ENCODE peak calls at places on chromosomes 11 and 22, in six cellular contexts. Y is CD8-positive, alpha-beta T cell; F is adrenal gland; H is tibial nerve; O is IMR-90; E is kidney. N is an unnamed sample.

GRCh38 chr11:60750911-60751310 is 5.8 kb upstream of the MS4A15 start:
- DNase-seq in F (no peak), E (no peak), O (no peak), H (no peak), Y (no peak), N (no peak)

GRCh38 chr11:97140885-97141494 is 751.2 kb downstream of the JRKL start:
- DNase-seq in F (no peak), H (no peak), O (no peak), E (no peak), Y (no peak), N (no peak)

GRCh38 chr11:506238-506949 is 648 bp downstream of the RNH1 start:
- DNase-seq in H (peak), F (peak), O (peak), E (peak), Y (peak), N (peak)

GRCh38 chr22:18085188-18085587 is 7.4 kb downstream of the PEX26 start:
- DNase-seq in H (no peak), E (no peak), O (peak), Y (no peak), F (no peak), N (no peak)

GRCh38 chr11:47399860-47400812 is 8.3 kb upstream of the SLC39A13 start:
- DNase-seq in O (no peak), Y (peak), H (no peak), E (peak), F (no peak), N (no peak)

GRCh38 chr11:111944139-111944538 is 7.0 kb downstream of the DIXDC1 start:
- DNase-seq in F (no peak), E (no peak), H (no peak), O (peak), Y (no peak), N (no peak)

GRCh38 chr11:32838505-32839274 is 9.0 kb downstream of the PRRG4 start:
- DNase-seq in Y (no peak), O (no peak), E (no peak), H (no peak), F (no peak), N (no peak)

GRCh38 chr11:27396259-27396839 is 33.3 kb upstream of the CCDC34 start:
- DNase-seq in O (no peak), H (no peak), E (no peak), Y (no peak), F (no peak), N (no peak)

GRCh38 chr11:17531818-17532131 is 12.4 kb downstream of the USH1C start:
- DNase-seq in H (no peak), F (no peak), Y (no peak), E (no peak), O (peak), N (no peak)

GRCh38 chr11:92681606-92682005 is 287.8 kb upstream of the MTNR1B start:
- DNase-seq in H (no peak), E (no peak), F (no peak), Y (no peak), O (no peak), N (no peak)

GRCh38 chr11:56624661-56625110 is 10.0 kb upstream of the OR5M1 start:
- DNase-seq in E (no peak), Y (no peak), F (no peak), O (peak), H (no peak), N (peak)

GRCh38 chr11:111528557-111528956 is 12.0 kb upstream of the LAYN start:
- DNase-seq in O (peak), E (no peak), Y (no peak), F (no peak), H (no peak), N (no peak)

GRCh38 chr11:32586576-32587190 is 3.1 kb downstream of the EIF3M start:
- DNase-seq in E (no peak), O (peak), Y (no peak), H (no peak), F (no peak), N (no peak)

GRCh38 chr11:38680746-38681145 is 2082.7 kb upstream of the RAG2 start:
- DNase-seq in E (no peak), O (no peak), Y (no peak), H (no peak), F (no peak), N (no peak)

GRCh38 chr22:31734512-31734911 is 15.4 kb downstream of the PRR14L start:
- DNase-seq in F (peak), E (no peak), O (peak), Y (no peak), H (no peak), N (no peak)

GRCh38 chr11:67248653-67249052 is 17.6 kb upstream of the GRK2 start:
- DNase-seq in E (peak), F (peak), O (no peak), H (no peak), Y (no peak), N (no peak)

GRCh38 chr11:10181811-10182210 is 112.2 kb downstream of the SBF2 start:
- DNase-seq in F (no peak), H (no peak), E (no peak), O (peak), Y (no peak), N (peak)

GRCh38 chr11:111598546-111598945 is 3.7 kb upstream of the SIK2 start:
- DNase-seq in Y (no peak), H (no peak), F (no peak), O (peak), E (no peak), N (no peak)

GRCh38 chr11:55714982-55715888 is 53.2 kb downstream of the OR4C6 start:
- DNase-seq in E (no peak), Y (no peak), O (no peak), F (no peak), H (no peak), N (no peak)

GRCh38 chr11:27646051-27646818 is 54.0 kb downstream of the BDNF start:
- DNase-seq in O (peak), H (no peak), Y (no peak), E (no peak), F (peak), N (no peak)

GRCh38 chr11:62391642-62392425 is 27.0 kb upstream of the SCGB1A1 start:
- DNase-seq in O (no peak), H (no peak), F (no peak), Y (no peak), E (no peak), N (no peak)

DNA sequence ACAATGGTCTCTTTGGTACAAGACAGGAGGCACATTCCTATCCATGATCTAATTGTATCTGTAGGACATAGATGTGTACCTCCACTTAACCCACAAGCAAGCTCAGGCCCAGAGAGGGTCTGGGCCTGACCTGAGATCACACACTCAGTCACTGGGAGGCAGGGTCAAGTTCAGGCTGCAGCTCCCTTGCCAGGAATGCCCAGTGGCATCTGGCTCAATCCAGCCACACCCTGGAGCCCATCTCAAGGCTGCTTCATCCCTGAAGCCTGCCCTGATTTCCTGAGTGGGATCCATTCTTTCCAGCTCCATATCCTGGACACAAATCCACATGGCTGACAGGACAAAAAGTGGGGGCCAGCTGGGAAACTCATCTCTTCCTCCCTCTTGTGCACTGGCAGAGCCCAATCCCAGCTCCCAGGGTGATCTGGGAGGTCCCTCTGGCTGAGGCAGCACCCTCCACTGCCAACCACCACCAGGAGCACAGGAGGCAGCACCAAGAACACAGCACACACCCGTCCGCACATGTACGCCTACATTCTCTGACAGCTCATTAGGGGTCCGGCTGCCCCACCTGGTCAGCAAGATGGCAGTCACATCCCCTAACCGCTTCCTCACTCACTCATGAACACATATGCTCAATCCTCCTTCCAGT is 39.2 kb upstream of the KLHL35 start:
- DNase-seq in F (no peak), Y (no peak), E (peak), H (no peak), O (no peak), N (no peak)
- TF ChIP-seq CTCF in F (no peak), Y (no peak), E (no peak), H (no peak), O (no peak), N (no peak)

GRCh38 chr22:48505891-48506290 is 1321.8 kb downstream of the BRD1 start:
- DNase-seq in Y (no peak), H (no peak), F (no peak), O (no peak), E (peak), N (no peak)

GRCh38 chr22:48510599-48510998 is 1317.1 kb downstream of the BRD1 start:
- DNase-seq in H (no peak), O (no peak), Y (no peak), F (no peak), E (no peak), N (no peak)

GRCh38 chr22:48507171-48507570 is 1320.5 kb downstream of the BRD1 start:
- DNase-seq in F (no peak), H (no peak), O (no peak), E (no peak), Y (no peak), N (no peak)

GRCh38 chr22:48506506-48507145 is 1321.0 kb downstream of the BRD1 start:
- DNase-seq in F (no peak), E (peak), O (no peak), Y (no peak), H (no peak), N (no peak)

DNA sequence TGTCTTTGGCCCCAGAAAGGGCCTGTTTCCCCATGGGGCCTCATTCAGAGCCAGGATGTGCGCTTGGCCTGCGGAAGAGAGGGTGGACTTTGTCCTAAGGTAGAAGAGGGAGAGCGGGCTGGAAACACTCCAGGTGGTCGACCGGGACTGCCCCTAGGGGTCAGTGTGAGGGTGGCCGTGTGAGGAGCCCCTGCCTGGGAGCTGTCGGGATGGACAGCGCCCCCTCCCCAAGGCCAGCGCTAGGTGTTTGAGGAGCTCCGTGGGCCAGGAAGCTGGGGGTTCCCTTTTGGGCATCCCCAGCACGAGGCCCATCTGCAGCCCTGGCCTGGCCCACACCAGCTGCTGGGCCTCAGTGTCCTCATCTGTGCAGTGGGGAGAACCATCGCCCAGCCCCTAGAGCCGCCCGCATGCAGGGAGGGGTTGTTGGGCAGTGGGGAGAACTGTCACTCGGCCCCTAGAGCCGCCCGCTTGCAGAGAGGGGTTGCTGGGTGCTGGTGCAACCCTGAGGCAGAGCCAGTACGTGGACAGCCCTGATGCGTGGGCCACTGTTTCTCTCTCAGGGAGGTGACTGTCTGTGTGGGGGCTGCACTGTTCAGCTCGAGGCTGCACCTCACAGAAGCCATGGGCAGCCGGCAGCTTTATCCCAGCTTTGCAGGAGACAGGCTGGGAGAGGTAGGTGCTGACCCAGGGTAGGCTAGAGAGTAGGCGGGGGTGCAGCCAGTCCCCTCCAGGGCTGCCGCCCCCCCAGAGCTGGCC is 1319.9 kb downstream of the BRD1 start:
- DNase-seq in O (no peak), H (no peak), F (no peak), E (no peak), Y (no peak), N (no peak)
- H3K4me3 ChIP-seq in O (no peak), H (no peak), F (no peak), E (no peak), Y (no peak), N (no peak)

GRCh38 chr11:109853156-109853776 is 239.9 kb upstream of the ZC3H12C start:
- DNase-seq in H (no peak), O (peak), F (no peak), E (no peak), Y (no peak), N (peak)
- TF ChIP-seq CTCF in H (peak), O (peak), F (peak), E (peak), Y (no peak), N (peak)

GRCh38 chr22:20957118-20957690 is 9.9 kb upstream of the AIFM3 start:
- DNase-seq in O (no peak), F (no peak), Y (no peak), E (peak), H (no peak), N (no peak)
- H3K4me3 ChIP-seq in O (peak), F (peak), Y (peak), E (peak), H (peak), N (peak)

N was measured in HFF-Myc.